ENCODE peak calls at places on chromosomes 5 and 9, in nine cellular contexts. I is mesendoderm; H is kidney epithelial cell; X is substantia nigra; L is mucosa of descending colon; N is stimulated activated CD4-positive, alpha-beta T cell treated with anti-CD3 and anti-CD28 coated beads, Interleukin-12 subunit alpha, Interleukin-12 subunit beta, amount 100 ng/mL, for 4 hours; Y is astrocyte of the spinal cord; O is central memory CD4-positive, alpha-beta T cell; R is posterior vena cava. B is an unnamed sample.

GRCh38 chr5:116572375-116573278 is 2.0 kb downstream of the SEMA6A start:
- DNase-seq in I (peak), H (no peak), X (peak), L (peak), N (no peak), Y (peak), O (no peak), R (peak), B (peak)

GRCh38 chr9:121399883-121400607 is 30.0 kb upstream of the STOM start:
- DNase-seq in I (peak), H (peak), X (no peak), L (no peak), N (no peak), Y (peak), O (peak), R (no peak), B (no peak)

GRCh38 chr5:137016783-137017324 is 482.3 kb downstream of the SPOCK1 start:
- DNase-seq in I (peak), H (no peak), X (no peak), L (no peak), N (no peak), Y (no peak), O (no peak), R (no peak), B (no peak)

GRCh38 chr5:34497031-34497808 is 158.9 kb upstream of the RAI14 start:
- DNase-seq in I (no peak), H (no peak), X (no peak), L (no peak), N (no peak), Y (no peak), O (no peak), R (peak), B (no peak)

GRCh38 chr9:7848498-7848897 is 48.9 kb upstream of the DMAC1 start:
- DNase-seq in I (peak), H (no peak), X (no peak), L (no peak), N (no peak), Y (no peak), O (no peak), R (no peak), B (no peak)

GRCh38 chr5:134647750-134648424 is 698 bp upstream of the SEC24A start:
- DNase-seq in I (peak), H (no peak), X (no peak), L (no peak), N (peak), Y (peak), O (peak), R (peak), B (no peak)

GRCh38 chr5:152688561-152689274 is 283.6 kb upstream of the NMUR2 start:
- DNase-seq in I (peak), H (peak), X (no peak), L (no peak), N (no peak), Y (peak), O (no peak), R (no peak), B (no peak)

GRCh38 chr9:100601216-100601615 is 23.3 kb downstream of the CAVIN4 start:
- DNase-seq in I (peak), H (no peak), X (no peak), L (no peak), N (no peak), Y (peak), O (peak), R (no peak), B (no peak)

GRCh38 chr5:154002511-154003020 is 36.1 kb downstream of the FAM114A2 start:
- DNase-seq in I (no peak), H (no peak), X (no peak), L (no peak), N (no peak), Y (no peak), O (no peak), R (no peak), B (no peak)